ENCODE peak calls at places on chromosomes 3 and 15, in seven cellular contexts. X is heart left ventricle; G is foreskin keratinocyte; M is A549; K is CD4-positive, alpha-beta T cell; E is PC-3; W is gastrocnemius medialis. U is an unnamed sample.

GRCh38 chr3:157120071-157120892 is 39.7 kb downstream of the CCNL1 start:
- ATAC-seq in X (no peak), G (no peak), M (no peak), K (no peak), E (no peak), W (no peak), U (no peak)

GRCh38 chr15:31163769-31164572 is 62.4 kb upstream of the TRPM1 start:
- ATAC-seq in X (no peak), G (peak; percentile 80), M (no peak), K (no peak), E (no peak), W (no peak), U (no peak)

GRCh38 chr3:45092132-45093031 is 53.8 kb downstream of the CDCP1 start:
- ATAC-seq in X (no peak), G (peak; percentile 94), M (peak; percentile 91), K (no peak), E (peak; percentile 91), W (no peak), U (no peak)

GRCh38 chr15:89899951-89900567 is 6.3 kb upstream of the AP3S2 start:
- ATAC-seq in X (no peak), G (no peak), M (no peak), K (no peak), E (no peak), W (no peak), U (no peak)

GRCh38 chr3:195806211-195806915 is 5.4 kb downstream of the MUC4 start:
- ATAC-seq in X (no peak), G (no peak), M (no peak), K (no peak), E (no peak), W (no peak), U (peak; percentile 22)

GRCh38 chr3:71016141-71016845 is 567.2 kb downstream of the FOXP1 start:
- ATAC-seq in X (no peak), G (no peak), M (no peak), K (no peak), E (no peak), W (no peak), U (peak; percentile 34)

GRCh38 chr3:177459397-177459796 is 262.1 kb upstream of the TBL1XR1 start:
- ATAC-seq in X (peak; percentile 94), G (no peak), M (no peak), K (no peak), E (no peak), W (peak; percentile 77), U (peak; percentile 93)

GRCh38 chr3:174168538-174169254 is 690.4 kb upstream of the NAALADL2 start:
- ATAC-seq in X (no peak), G (peak; percentile 74), M (no peak), K (no peak), E (no peak), W (no peak), U (no peak)

GRCh38 chr3:44130249-44130648 is 111.4 kb upstream of the TOPAZ1 start:
- ATAC-seq in X (no peak), G (no peak), M (no peak), K (no peak), E (no peak), W (no peak), U (no peak)

GRCh38 chr15:52206446-52206845 is 15.3 kb upstream of the GNB5 start:
- ATAC-seq in X (peak; percentile 34), G (no peak), M (no peak), K (no peak), E (no peak), W (peak; percentile 58), U (no peak)

GRCh38 chr15:32649336-32649735 is 7.8 kb downstream of the SCG5 start:
- ATAC-seq in X (no peak), G (no peak), M (peak; percentile 61), K (no peak), E (peak; percentile 27), W (no peak), U (no peak)

GRCh38 chr3:156161172-156161571 is 40.8 kb downstream of the KCNAB1 start:
- ATAC-seq in X (no peak), G (no peak), M (no peak), K (peak; percentile 80), E (peak; percentile 81), W (no peak), U (no peak)

GRCh38 chr15:25812073-25812472 is 51.1 kb downstream of the ATP10A start:
- ATAC-seq in X (no peak), G (no peak), M (no peak), K (peak; percentile 59), E (no peak), W (no peak), U (no peak)

GRCh38 chr3:134802428-134803050 is 7.5 kb downstream of the EPHB1 start:
- ATAC-seq in X (no peak), G (no peak), M (no peak), K (no peak), E (no peak), W (no peak), U (no peak)

DNA sequence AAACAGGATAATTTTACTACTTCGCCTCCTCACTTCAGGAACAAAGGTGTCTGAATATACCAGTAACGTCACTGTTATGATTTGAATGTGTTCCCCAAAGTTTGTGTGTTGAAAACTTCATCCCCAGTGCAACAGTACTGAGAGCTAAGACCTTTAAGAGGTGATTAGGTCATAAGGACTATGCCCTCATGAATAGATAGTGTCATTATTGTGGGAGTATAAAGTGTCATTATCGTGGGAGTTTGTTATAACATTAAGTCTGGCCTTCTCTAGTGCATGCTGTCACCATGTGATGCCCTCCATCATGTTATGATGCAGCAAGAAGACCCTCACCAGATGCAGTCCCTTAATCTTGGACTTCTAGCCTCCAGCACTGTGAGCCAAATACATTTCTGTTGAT is 53.7 kb upstream of the TLE3 start:
- ATAC-seq in X (no peak), G (no peak), M (no peak), K (no peak), E (no peak), W (no peak), U (no peak)
- H3K27ac ChIP-seq in X (no peak overlapping the region), G (no peak overlapping the region), M (peak overlapping the region; percentile 38), K (no peak overlapping the region), E (no peak overlapping the region), W (no peak overlapping the region), U (no peak overlapping the region)

DNA sequence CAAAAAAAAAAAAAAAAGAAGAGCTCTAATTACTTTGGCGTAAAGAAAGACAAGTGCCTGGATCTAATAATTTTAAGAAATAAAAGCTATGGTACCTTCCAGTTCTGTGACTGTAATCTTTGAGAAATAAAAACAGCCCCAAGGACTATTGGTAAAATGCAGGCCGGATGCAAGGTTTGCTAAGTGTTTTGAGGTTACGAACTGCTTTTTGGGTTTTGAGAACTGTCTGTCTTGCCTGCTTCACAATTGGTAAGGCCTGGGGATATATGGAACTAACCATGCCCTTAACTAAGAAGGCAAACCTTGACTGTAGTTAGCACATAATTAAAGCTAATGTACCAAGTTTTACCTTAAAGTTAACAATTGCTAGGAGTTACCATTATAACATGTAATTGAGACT is 388.4 kb upstream of the CBLB start:
- ATAC-seq in X (no peak), G (no peak), M (no peak), K (no peak), E (no peak), W (no peak), U (no peak)
- H3K27ac ChIP-seq in X (no peak overlapping the region), G (no peak overlapping the region), M (no peak overlapping the region), K (no peak overlapping the region), E (no peak overlapping the region), W (no peak overlapping the region), U (no peak overlapping the region)

DNA sequence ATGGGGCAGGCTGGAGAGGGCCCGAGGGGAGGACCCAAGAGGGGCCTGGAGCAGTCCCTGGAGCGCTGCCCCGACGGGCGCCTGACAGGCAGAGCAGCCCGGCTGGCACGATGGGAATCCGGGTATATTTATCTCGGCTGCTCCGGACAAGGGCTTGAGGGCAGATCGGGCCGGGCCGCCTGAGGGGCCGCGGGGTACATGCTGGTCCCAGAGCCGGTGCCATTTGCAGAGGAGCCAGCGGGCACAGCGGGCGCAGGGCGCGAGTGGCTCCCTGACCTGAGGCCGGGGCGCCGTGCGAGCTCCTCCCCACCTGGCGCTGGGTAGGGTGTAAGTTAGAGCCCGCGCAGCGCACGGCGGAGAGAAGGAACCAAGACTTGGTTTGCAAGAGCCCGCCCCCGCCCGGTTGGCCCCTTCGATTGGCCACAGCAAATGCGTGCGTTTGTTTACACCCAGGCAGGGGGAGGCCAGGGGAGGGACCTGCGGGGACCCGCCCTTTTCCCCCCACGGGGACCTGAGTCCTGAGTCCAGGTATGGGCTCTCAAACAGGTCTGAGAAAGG is 727 bp downstream of the SLC38A3 start:
- ATAC-seq in X (peak; percentile 73), G (peak; percentile 42), M (no peak), K (peak; percentile 64), E (no peak), W (peak; percentile 69), U (no peak)
- H3K27ac ChIP-seq in X (peak overlapping the region; percentile 77), G (no peak overlapping the region), M (no peak overlapping the region), K (no peak overlapping the region), E (no peak overlapping the region), W (peak overlapping the region; percentile 97), U (no peak overlapping the region)

GRCh38 chr3:120396469-120396868 is 47.3 kb upstream of the LRRC58 start:
- ATAC-seq in X (no peak), G (no peak), M (no peak), K (no peak), E (no peak), W (no peak), U (no peak)
- H3K27ac ChIP-seq in X (no peak overlapping the region), G (no peak overlapping the region), M (no peak overlapping the region), K (no peak overlapping the region), E (no peak overlapping the region), W (no peak overlapping the region), U (no peak overlapping the region)

GRCh38 chr3:32459474-32459873 is 43.2 kb downstream of the CMTM6 start:
- ATAC-seq in X (no peak), G (no peak), M (no peak), K (no peak), E (no peak), W (no peak), U (no peak)
- H3K27ac ChIP-seq in X (no peak overlapping the region), G (no peak overlapping the region), M (no peak overlapping the region), K (peak overlapping the region; percentile 90), E (no peak overlapping the region), W (no peak overlapping the region), U (peak overlapping the region; percentile 17)

GRCh38 chr15:34987982-34988873 is at the start of gene ZNF770:
- ATAC-seq in X (peak; percentile 95), G (peak; percentile 80), M (peak; percentile 89), K (peak; percentile 84), E (peak; percentile 78), W (peak; percentile 86), U (peak; percentile 95)

GRCh38 chr15:34986326-34987181 is 1.5 kb downstream of the ZNF770 start:
- ATAC-seq in X (no peak), G (no peak), M (no peak), K (no peak), E (no peak), W (no peak), U (no peak)

GRCh38 chr15:34984884-34985630 is 3.0 kb downstream of the ZNF770 start:
- ATAC-seq in X (no peak), G (no peak), M (no peak), K (no peak), E (no peak), W (peak; percentile 48), U (no peak)

GRCh38 chr15:34987623-34987981 is 485 bp downstream of the ZNF770 start:
- ATAC-seq in X (no peak), G (no peak), M (no peak), K (no peak), E (peak; percentile 8), W (peak; percentile 27), U (no peak)

DNA sequence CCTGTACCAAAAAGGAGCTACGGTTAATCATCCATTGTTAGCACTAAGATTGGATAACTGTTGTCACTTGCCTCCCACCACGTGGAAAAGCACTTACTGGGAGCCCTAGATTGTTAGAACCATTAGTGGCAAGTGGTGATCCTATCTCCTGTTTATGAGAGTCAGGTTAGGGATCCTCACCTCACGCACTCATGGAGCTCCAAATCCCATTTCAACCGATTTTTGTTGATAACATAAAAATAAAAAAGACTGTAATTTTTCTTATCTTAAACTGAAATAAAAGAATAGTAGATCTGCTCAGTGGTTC is 952 bp downstream of the ZNF770 start:
- ATAC-seq in X (no peak), G (no peak), M (no peak), K (no peak), E (no peak), W (no peak), U (no peak)
- H3K27ac ChIP-seq in X (no peak overlapping the region), G (peak overlapping the region; percentile 93), M (peak overlapping the region; percentile 95), K (no peak overlapping the region), E (no peak overlapping the region), W (peak overlapping the region; percentile 93), U (peak overlapping the region; percentile 98)